ENCODE peak calls at places on chromosomes 4 and X, in ten cellular contexts. W, I, B, D, V, P, G, X, J and C are unnamed samples.

GRCh38 chrX:9562851-9563250 is 98.0 kb downstream of the TBL1X start:
- DNase-seq in P (peak; percentile 91), G (no peak), I (peak; percentile 88), B (no peak), J (peak; percentile 94), W (peak; percentile 26), X (peak; percentile 35), V (peak; percentile 72), D (peak; percentile 77), C (peak; percentile 57)

GRCh38 chr4:67674098-67674497 is 26.9 kb downstream of the UBA6 start:
- DNase-seq in I (no peak), J (no peak), G (peak; percentile 7), P (no peak), X (no peak), D (no peak), B (no peak), V (no peak), W (no peak), C (no peak)

GRCh38 chr4:80767944-80768343 is 262.6 kb upstream of the BMP3 start:
- DNase-seq in D (no peak), X (peak; percentile 24), W (peak; percentile 72), I (no peak), J (peak; percentile 4), G (no peak), V (peak; percentile 3), P (no peak), B (no peak), C (no peak)

GRCh38 chr4:15948826-15949225 is 10.3 kb upstream of the FGFBP1 start:
- DNase-seq in W (no peak), I (no peak), X (no peak), J (peak; percentile 11), D (no peak), G (no peak), P (no peak), B (no peak), V (no peak), C (no peak)

GRCh38 chrX:9340619-9341304 is 124.1 kb upstream of the TBL1X start:
- DNase-seq in J (peak; percentile 70), D (no peak), B (no peak), I (peak; percentile 75), G (peak; percentile 86), P (peak; percentile 87), V (no peak), X (no peak), W (no peak), C (no peak)

GRCh38 chr4:98657531-98658286 is 702 bp downstream of the TSPAN5 start:
- DNase-seq in P (peak; percentile 65), B (no peak), J (peak; percentile 76), V (no peak), W (peak; percentile 78), D (no peak), X (peak; percentile 81), G (peak; percentile 60), I (peak; percentile 73), C (no peak)

GRCh38 chr4:65954416-65954815 is 284.1 kb upstream of the EPHA5 start:
- DNase-seq in D (no peak), B (no peak), I (peak; percentile 1), X (no peak), P (no peak), G (no peak), J (no peak), V (no peak), W (peak; percentile 42), C (no peak)

GRCh38 chr4:88104902-88105610 is 53.4 kb downstream of the ABCG2 start:
- DNase-seq in P (peak; percentile 45), V (peak; percentile 31), W (peak; percentile 92), D (peak; percentile 34), J (peak; percentile 80), G (no peak), I (peak; percentile 45), B (no peak), X (peak; percentile 87), C (peak; percentile 54)

GRCh38 chr4:7535619-7536018 is 100.9 kb upstream of the PSAPL1 start:
- DNase-seq in P (no peak), I (no peak), W (no peak), D (no peak), G (no peak), B (no peak), J (no peak), X (no peak), V (no peak), C (no peak)

GRCh38 chr4:187380181-187380581 is 615.4 kb upstream of the ZFP42 start:
- DNase-seq in B (peak; percentile 68), J (no peak), I (no peak), G (no peak), W (peak; percentile 52), X (no peak), P (no peak), V (no peak), D (no peak), C (no peak)

DNA sequence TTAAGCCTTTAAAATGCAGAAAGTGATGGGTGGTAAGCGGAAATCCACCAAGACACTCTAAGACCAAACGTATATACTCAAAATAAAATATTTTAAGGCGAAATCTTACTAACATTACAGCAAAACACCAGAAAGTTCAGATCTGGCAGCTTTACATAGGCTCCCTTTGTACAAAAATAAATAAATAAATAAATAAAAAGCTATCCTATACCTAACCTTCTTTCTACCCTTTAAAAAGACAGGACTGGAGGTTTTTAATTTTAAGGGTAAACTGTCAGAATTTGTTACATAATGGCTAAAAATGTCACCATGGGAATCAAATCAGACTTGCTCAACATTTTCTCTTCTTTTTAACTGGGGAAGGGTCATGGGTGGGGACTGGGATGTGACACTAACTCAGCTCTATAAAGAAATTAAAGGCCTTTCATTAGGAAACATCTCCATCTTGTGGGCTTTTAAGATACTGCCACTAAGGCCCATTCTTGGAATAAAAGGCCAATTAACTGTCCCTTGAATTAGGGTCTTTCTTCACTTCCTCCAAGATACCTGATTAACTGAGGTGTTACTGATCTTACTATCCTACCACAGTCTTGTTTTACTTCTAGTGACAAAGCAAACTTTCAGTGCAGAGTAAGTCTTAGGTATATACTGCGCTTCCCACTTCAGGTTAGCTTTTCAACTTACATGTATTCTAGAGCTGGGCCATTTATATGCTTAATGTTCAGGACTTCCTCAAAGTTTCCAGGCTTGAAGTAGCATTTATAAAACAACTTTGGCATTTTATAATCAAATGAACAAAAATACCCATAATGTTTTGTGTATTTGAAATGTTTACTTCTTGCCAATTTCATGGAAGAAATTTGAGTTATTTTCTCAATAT is 13.3 kb downstream of the HNRNPD start:
- DNase-seq in G (peak; percentile 32), P (no peak), I (peak; percentile 33), V (no peak), W (peak; percentile 43), J (no peak), B (no peak), D (no peak), X (peak; percentile 20), C (no peak)
- H3K4me3 ChIP-seq in G (peak overlapping the region; percentile 45), P (no peak overlapping the region), I (no peak overlapping the region), V (no peak overlapping the region), W (no peak overlapping the region), J (no peak overlapping the region), B (no peak overlapping the region), D (no peak overlapping the region), X (no peak overlapping the region), C (no peak overlapping the region)

GRCh38 chr4:150136481-150136880 is 58.2 kb downstream of the DCLK2 start:
- DNase-seq in B (no peak), G (no peak), I (peak; percentile 34), J (peak; percentile 86), V (no peak), X (no peak), D (no peak), P (peak; percentile 66), W (no peak), C (no peak)

GRCh38 chr4:150142831-150143230 is 64.6 kb downstream of the DCLK2 start:
- DNase-seq in W (no peak), G (no peak), D (no peak), I (no peak), P (no peak), J (no peak), V (no peak), X (no peak), B (no peak), C (no peak)

GRCh38 chr4:150139297-150139696 is 61.1 kb downstream of the DCLK2 start:
- DNase-seq in G (no peak), D (no peak), I (no peak), J (peak; percentile 85), V (no peak), W (no peak), X (peak; percentile 25), P (no peak), B (no peak), C (no peak)

GRCh38 chr4:150145090-150145949 is 67.1 kb downstream of the DCLK2 start:
- DNase-seq in B (no peak), D (no peak), P (peak; percentile 26), W (no peak), V (no peak), I (no peak), G (no peak), J (peak; percentile 74), X (no peak), C (no peak)

DNA sequence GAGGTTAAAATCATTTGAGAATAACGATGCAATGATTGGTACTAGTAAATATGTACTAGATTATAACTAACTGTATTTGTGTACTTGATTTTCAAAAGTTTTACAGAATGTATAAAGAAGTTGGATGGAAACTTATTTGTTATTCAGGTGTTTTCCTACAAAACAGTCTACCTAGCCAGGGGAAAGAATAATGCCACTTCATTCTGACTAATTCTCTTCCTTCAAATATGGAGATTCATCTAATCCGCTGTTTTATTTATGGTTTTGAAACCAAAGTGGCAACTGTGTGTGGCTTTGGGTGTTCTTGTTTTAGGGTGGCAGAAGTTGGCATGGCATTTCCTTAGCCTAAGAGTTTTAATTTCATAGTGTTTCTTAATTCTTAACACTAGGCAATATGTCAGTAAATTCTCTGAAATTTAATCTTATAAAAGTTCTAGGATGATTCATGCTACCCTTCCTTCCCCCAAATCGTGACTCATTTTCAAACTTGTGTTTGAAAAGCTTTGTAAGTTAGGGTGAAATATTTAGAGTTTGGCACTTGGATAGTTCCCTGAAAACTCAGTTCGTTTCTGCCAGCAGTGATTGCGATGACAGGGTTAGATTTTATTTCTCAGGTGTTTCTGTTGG is 62.6 kb downstream of the DCLK2 start:
- DNase-seq in I (peak; percentile 67), V (peak; percentile 43), P (peak; percentile 72), J (peak; percentile 81), D (no peak), G (no peak), X (peak; percentile 60), B (no peak), W (peak; percentile 84), C (peak; percentile 55)
- H3K4me3 ChIP-seq in I (no peak overlapping the region), V (no peak overlapping the region), P (peak overlapping the region; percentile 35), J (no peak overlapping the region), D (peak overlapping the region; percentile 6), G (no peak overlapping the region), X (no peak overlapping the region), B (no peak overlapping the region), W (no peak overlapping the region), C (no peak overlapping the region)

DNA sequence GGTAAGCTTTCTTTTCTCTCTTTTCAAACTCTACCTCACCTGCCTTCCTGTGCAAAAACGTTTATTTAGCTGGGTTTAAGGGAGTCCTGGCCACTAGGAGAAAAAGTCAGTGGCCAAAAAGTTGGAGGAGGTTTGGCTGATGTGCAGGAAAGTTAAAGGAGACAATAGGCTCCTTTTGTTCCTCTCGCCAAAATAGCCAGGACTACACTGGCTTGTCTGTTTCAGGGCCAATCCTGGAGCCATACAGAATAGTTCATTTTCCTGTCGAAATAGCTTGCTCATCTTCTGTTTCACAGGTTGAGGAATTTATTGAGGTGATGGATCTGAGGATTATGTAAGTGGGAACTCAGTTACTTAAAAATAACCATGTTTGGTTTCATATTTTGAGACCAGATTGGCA is 423 bp downstream of the HEPH start:
- DNase-seq in P (no peak), X (peak; percentile 1), V (no peak), B (no peak), J (no peak), W (no peak), D (no peak), I (no peak), G (no peak), C (no peak)
- H3K4me3 ChIP-seq in P (peak overlapping the region; percentile 62), X (no peak overlapping the region), V (peak overlapping the region; percentile 23), B (peak overlapping the region; percentile 36), J (no peak overlapping the region), W (no peak overlapping the region), D (peak overlapping the region; percentile 58), I (peak overlapping the region; percentile 34), G (no peak overlapping the region), C (peak overlapping the region; percentile 29)

GRCh38 chr4:76589872-76590846 is 155.1 kb downstream of the SHROOM3 start:
- DNase-seq in G (no peak), P (peak; percentile 99), X (peak; percentile 75), V (peak; percentile 90), B (peak; percentile 83), D (peak; percentile 86), J (peak; percentile 99), I (peak; percentile 96), W (no peak), C (peak; percentile 95)
- H3K4me3 ChIP-seq in G (no peak overlapping the region), P (no peak overlapping the region), X (peak overlapping the region; percentile 21), V (no peak overlapping the region), B (no peak overlapping the region), D (no peak overlapping the region), J (no peak overlapping the region), I (no peak overlapping the region), W (no peak overlapping the region), C (no peak overlapping the region)